ENCODE peak calls at places on chromosomes 1 and 21, in six cellular contexts. C, E, J, A, U and Z are unnamed samples.

GRCh38 chr1:16139473-16139962 is 16.4 kb downstream of the EPHA2 start:
- DNase-seq in C (no peak), E (no peak), J (peak), A (no peak), U (no peak), Z (no peak)

GRCh38 chr1:9418851-9419250 is 120.4 kb upstream of the SLC25A33 start:
- DNase-seq in C (no peak), E (no peak), J (no peak), A (no peak), U (no peak), Z (no peak)

GRCh38 chr1:59917026-59917784 is 9.4 kb downstream of the CYP2J2 start:
- DNase-seq in C (no peak), E (no peak), J (no peak), A (no peak), U (no peak), Z (no peak)

GRCh38 chr1:112575154-112575804 is 43.7 kb downstream of the ST7L start:
- DNase-seq in C (no peak), E (peak), J (peak), A (no peak), U (no peak), Z (no peak)

GRCh38 chr21:15365751-15366392 is 301.1 kb upstream of the NRIP1 start:
- DNase-seq in C (no peak), E (no peak), J (no peak), A (no peak), U (no peak), Z (peak)

GRCh38 chr1:187685338-187685737 is 856.6 kb downstream of the PLA2G4A start:
- DNase-seq in C (no peak), E (no peak), J (no peak), A (no peak), U (no peak), Z (no peak)

GRCh38 chr1:30444850-30445249 is 278.5 kb downstream of the MATN1 start:
- DNase-seq in C (no peak), E (no peak), J (no peak), A (no peak), U (no peak), Z (peak)

GRCh38 chr1:47680815-47681475 is 243.1 kb downstream of the FOXD2 start:
- DNase-seq in C (no peak), E (no peak), J (no peak), A (no peak), U (no peak), Z (peak)

GRCh38 chr1:241612533-241613505 is 27.4 kb downstream of the CHML start:
- DNase-seq in C (no peak), E (no peak), J (peak), A (no peak), U (no peak), Z (no peak)

GRCh38 chr1:209937996-209938959 is at the start of gene SYT14:
- DNase-seq in C (no peak), E (peak), J (no peak), A (no peak), U (no peak), Z (peak)

GRCh38 chr1:95730986-95731385 is 497.0 kb downstream of the RWDD3 start:
- DNase-seq in C (no peak), E (no peak), J (peak), A (no peak), U (no peak), Z (no peak)

GRCh38 chr1:201827321-201828281 is 1.4 kb upstream of the IPO9 start:
- DNase-seq in C (no peak), E (no peak), J (no peak), A (no peak), U (no peak), Z (no peak)